ENCODE peak calls at places on chromosomes 6 and 20, in seven cellular contexts. J, W, H, E, N, X and F are unnamed samples.

GRCh38 chr20:49762940-49763766 is 49.5 kb upstream of the B4GALT5 start:
- DNase-seq in X (no peak), E (no peak), W (no peak), N (no peak), H (no peak), J (no peak), F (no peak)

GRCh38 chr20:33578510-33578909 is 83.6 kb upstream of the C20orf144 start:
- DNase-seq in E (no peak), J (no peak), W (no peak), H (no peak), X (no peak), N (no peak), F (no peak)

GRCh38 chr20:18524646-18525045 is 16.9 kb downstream of the SEC23B start:
- DNase-seq in E (no peak), J (no peak), N (no peak), X (no peak), H (no peak), W (no peak), F (no peak)

GRCh38 chr6:163620670-163621330 is 206.3 kb downstream of the QKI start:
- DNase-seq in X (no peak), J (peak; percentile 39), H (no peak), W (no peak), N (no peak), E (no peak), F (no peak)

GRCh38 chr20:23602261-23602660 is 3.5 kb downstream of the CST9 start:
- DNase-seq in E (no peak), W (no peak), J (no peak), H (no peak), X (no peak), N (no peak), F (no peak)

GRCh38 chr20:2826655-2827054 is 10.5 kb downstream of the TMEM239 start:
- DNase-seq in H (no peak), X (no peak), J (no peak), E (no peak), N (no peak), W (no peak), F (no peak)

GRCh38 chr6:107231243-107231642 is 115.9 kb upstream of the BEND3 start:
- DNase-seq in N (no peak), E (no peak), X (no peak), H (no peak), W (no peak), J (no peak), F (no peak)

GRCh38 chr20:16158090-16158975 is 414.9 kb downstream of the KIF16B start:
- DNase-seq in N (no peak), X (no peak), W (peak; percentile 6), E (no peak), J (no peak), H (no peak), F (no peak)

GRCh38 chr20:23879811-23880374 is 345 bp upstream of the CST5 start:
- DNase-seq in W (no peak), N (no peak), X (no peak), J (no peak), H (no peak), E (no peak), F (no peak)

GRCh38 chr6:166552600-166552999 is 33.9 kb downstream of the RAMACL start:
- DNase-seq in E (no peak), N (no peak), W (no peak), X (no peak), J (no peak), H (no peak), F (no peak)

GRCh38 chr6:72739368-72739779 is 117.5 kb downstream of the KCNQ5 start:
- DNase-seq in E (no peak), W (no peak), X (no peak), H (no peak), N (no peak), J (no peak), F (no peak)

GRCh38 chr6:140985679-140986275 is 1146.9 kb upstream of the GJE1 start:
- DNase-seq in J (no peak), N (no peak), H (no peak), W (no peak), E (no peak), X (no peak), F (no peak)

GRCh38 chr6:52341861-52342260 is 20.1 kb upstream of the PAQR8 start:
- DNase-seq in J (no peak), E (no peak), X (no peak), N (no peak), H (no peak), W (no peak), F (no peak)

GRCh38 chr6:7543761-7544424 is 2.4 kb downstream of the DSP start:
- DNase-seq in E (no peak), N (no peak), W (peak; percentile 59), J (no peak), H (no peak), X (no peak), F (no peak)

GRCh38 chr20:43731469-43731868 is 4.7 kb upstream of the GTSF1L start:
- DNase-seq in J (no peak), E (no peak), H (no peak), X (no peak), N (no peak), W (no peak), F (no peak)

GRCh38 chr6:8627085-8627861 is 191.9 kb upstream of the SLC35B3 start:
- DNase-seq in J (no peak), N (no peak), H (no peak), W (no peak), X (no peak), E (no peak), F (no peak)

GRCh38 chr6:104591573-104592334 is 268.0 kb downstream of the HACE1 start:
- DNase-seq in N (no peak), X (no peak), E (no peak), H (no peak), J (no peak), W (no peak), F (no peak)

GRCh38 chr20:933024-933423 is 16.9 kb upstream of the ANGPT4 start:
- DNase-seq in N (no peak), H (no peak), J (no peak), W (no peak), X (no peak), E (no peak), F (no peak)